ENCODE peak calls at places on chromosome 14, in four cellular contexts. One of them, this sample, is unnamed.

GRCh38 chr14:25239170-25239569 is 189.2 kb upstream of the STXBP6 start:
- DNase-seq in stomach: no peak
- DNase-seq in CD8-positive, alpha-beta memory T cell: no peak
- DNase-seq in heart right ventricle: no peak
- DNase-seq in this sample: no peak

GRCh38 chr14:61140872-61141271 is 140.3 kb downstream of the TMEM30B start:
- DNase-seq in stomach: no peak
- DNase-seq in heart right ventricle: no peak
- DNase-seq in CD8-positive, alpha-beta memory T cell: no peak
- DNase-seq in this sample: no peak

GRCh38 chr14:73784065-73784987 is 67.3 kb upstream of the PTGR2 start:
- DNase-seq in CD8-positive, alpha-beta memory T cell: no peak
- DNase-seq in heart right ventricle: no peak
- DNase-seq in stomach: peak; percentile 73
- DNase-seq in this sample: no peak

GRCh38 chr14:75430526-75430925 is 2.7 kb downstream of the JDP2 start:
- DNase-seq in stomach: peak; percentile 47
- DNase-seq in heart right ventricle: peak; percentile 36
- DNase-seq in CD8-positive, alpha-beta memory T cell: no peak
- DNase-seq in this sample: no peak

GRCh38 chr14:52351561-52352491 is 37.7 kb downstream of the PTGER2 start:
- DNase-seq in stomach: no peak
- DNase-seq in heart right ventricle: no peak
- DNase-seq in CD8-positive, alpha-beta memory T cell: peak; percentile 72
- DNase-seq in this sample: no peak

GRCh38 chr14:28703482-28703881 is 63.1 kb upstream of the FOXG1 start:
- DNase-seq in stomach: no peak
- DNase-seq in CD8-positive, alpha-beta memory T cell: no peak
- DNase-seq in heart right ventricle: no peak
- DNase-seq in this sample: no peak

GRCh38 chr14:55913324-55914035 is 204.7 kb upstream of the PELI2 start:
- DNase-seq in heart right ventricle: no peak
- DNase-seq in stomach: no peak
- DNase-seq in CD8-positive, alpha-beta memory T cell: no peak
- DNase-seq in this sample: no peak

GRCh38 chr14:54564071-54564798 is 2.7 kb upstream of the SAMD4A start:
- DNase-seq in stomach: no peak
- DNase-seq in CD8-positive, alpha-beta memory T cell: peak; percentile 58
- DNase-seq in heart right ventricle: no peak
- DNase-seq in this sample: no peak

GRCh38 chr14:91249841-91250616 is 5.5 kb upstream of the GPR68 start:
- DNase-seq in heart right ventricle: no peak
- DNase-seq in CD8-positive, alpha-beta memory T cell: peak; percentile 50
- DNase-seq in stomach: no peak
- DNase-seq in this sample: no peak

GRCh38 chr14:55382483-55382882 is 29.1 kb downstream of the ATG14 start:
- DNase-seq in stomach: no peak
- DNase-seq in heart right ventricle: no peak
- DNase-seq in CD8-positive, alpha-beta memory T cell: no peak
- DNase-seq in this sample: no peak

GRCh38 chr14:37054144-37054543 is 118.3 kb downstream of the SLC25A21 start:
- DNase-seq in stomach: no peak
- DNase-seq in CD8-positive, alpha-beta memory T cell: no peak
- DNase-seq in heart right ventricle: no peak
- DNase-seq in this sample: no peak

GRCh38 chr14:23430016-23430732 is 5.3 kb downstream of the MYH7 start:
- DNase-seq in stomach: no peak
- DNase-seq in heart right ventricle: peak; percentile 7
- DNase-seq in CD8-positive, alpha-beta memory T cell: no peak
- DNase-seq in this sample: no peak

GRCh38 chr14:89641495-89642162 is 224.6 kb upstream of the FOXN3 start:
- DNase-seq in heart right ventricle: no peak
- DNase-seq in stomach: no peak
- DNase-seq in CD8-positive, alpha-beta memory T cell: peak; percentile 20
- DNase-seq in this sample: no peak

GRCh38 chr14:89648924-89649323 is 231.9 kb upstream of the FOXN3 start:
- DNase-seq in heart right ventricle: no peak
- DNase-seq in stomach: no peak
- DNase-seq in CD8-positive, alpha-beta memory T cell: no peak
- DNase-seq in this sample: no peak

GRCh38 chr14:89648510-89648909 is 231.5 kb upstream of the FOXN3 start:
- DNase-seq in heart right ventricle: no peak
- DNase-seq in stomach: no peak
- DNase-seq in CD8-positive, alpha-beta memory T cell: no peak
- DNase-seq in this sample: no peak

GRCh38 chr14:89646971-89647370 is 229.9 kb upstream of the FOXN3 start:
- DNase-seq in heart right ventricle: no peak
- DNase-seq in stomach: no peak
- DNase-seq in CD8-positive, alpha-beta memory T cell: no peak
- DNase-seq in this sample: no peak

GRCh38 chr14:89644641-89645040 is 227.6 kb upstream of the FOXN3 start:
- DNase-seq in CD8-positive, alpha-beta memory T cell: no peak
- DNase-seq in heart right ventricle: no peak
- DNase-seq in stomach: no peak
- DNase-seq in this sample: no peak
- H3K27ac ChIP-seq in CD8-positive, alpha-beta memory T cell: no peak overlapping the region
- H3K27ac ChIP-seq in heart right ventricle: no peak overlapping the region
- H3K27ac ChIP-seq in stomach: no peak overlapping the region
- H3K27ac ChIP-seq in this sample: no peak overlapping the region

GRCh38 chr14:103134405-103134804 is 11.1 kb downstream of the TNFAIP2 start:
- DNase-seq in heart right ventricle: no peak
- DNase-seq in CD8-positive, alpha-beta memory T cell: no peak
- DNase-seq in stomach: no peak
- DNase-seq in this sample: no peak

GRCh38 chr14:103133213-103134140 is 10.2 kb downstream of the TNFAIP2 start:
- DNase-seq in heart right ventricle: no peak
- DNase-seq in CD8-positive, alpha-beta memory T cell: no peak
- DNase-seq in stomach: no peak
- DNase-seq in this sample: no peak

GRCh38 chr14:103131580-103131979 is 8.3 kb downstream of the TNFAIP2 start:
- DNase-seq in CD8-positive, alpha-beta memory T cell: no peak
- DNase-seq in heart right ventricle: no peak
- DNase-seq in stomach: no peak
- DNase-seq in this sample: no peak

GRCh38 chr14:103130965-103131364 is 7.7 kb downstream of the TNFAIP2 start:
- DNase-seq in CD8-positive, alpha-beta memory T cell: no peak
- DNase-seq in stomach: no peak
- DNase-seq in heart right ventricle: no peak
- DNase-seq in this sample: no peak

DNA sequence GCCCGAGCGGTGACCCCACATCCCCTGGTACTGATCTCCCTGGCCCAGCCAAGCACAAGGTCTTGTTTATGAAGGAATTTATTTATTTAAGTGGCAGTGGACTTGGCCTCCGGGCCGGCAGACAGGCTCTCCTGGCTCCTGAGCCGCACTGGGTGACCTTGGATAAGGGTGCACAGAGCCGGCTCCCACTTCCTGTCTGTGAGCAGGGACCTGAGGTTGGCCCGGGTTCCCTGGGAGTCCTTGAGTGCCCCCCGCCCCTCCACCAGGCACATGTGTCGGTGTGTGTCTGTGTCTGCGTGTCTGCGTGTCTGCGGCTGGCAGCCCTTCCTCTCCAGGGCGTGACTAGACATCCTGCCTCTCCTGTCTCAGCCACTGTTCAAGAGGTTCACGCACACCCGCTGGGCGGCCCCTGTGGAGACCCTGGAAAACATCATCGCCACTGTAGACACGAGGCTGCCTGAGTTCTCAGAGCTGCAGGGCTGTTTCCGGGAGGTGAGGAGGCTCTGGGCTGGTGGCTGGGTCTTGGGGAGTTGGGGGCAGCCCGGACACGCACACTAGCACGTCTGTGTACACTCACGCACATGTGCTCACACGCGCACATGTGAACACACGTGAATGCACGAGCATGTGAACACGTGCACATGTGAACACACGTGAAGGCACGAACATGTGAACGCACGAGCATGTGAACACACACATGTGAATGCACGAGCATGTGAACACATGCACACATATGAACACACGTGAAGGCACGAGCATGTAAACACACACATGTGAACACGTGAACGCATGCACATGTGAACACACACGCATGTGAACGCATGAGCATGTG is 9.3 kb downstream of the TNFAIP2 start:
- DNase-seq in CD8-positive, alpha-beta memory T cell: no peak
- DNase-seq in heart right ventricle: no peak
- DNase-seq in stomach: no peak
- DNase-seq in this sample: no peak
- H3K27ac ChIP-seq in CD8-positive, alpha-beta memory T cell: no peak overlapping the region
- H3K27ac ChIP-seq in heart right ventricle: no peak overlapping the region
- H3K27ac ChIP-seq in stomach: peak overlapping the region; percentile 2
- H3K27ac ChIP-seq in this sample: no peak overlapping the region

GRCh38 chr14:100018482-100018881 is 46.7 kb upstream of the EVL start:
- DNase-seq in heart right ventricle: no peak
- DNase-seq in stomach: no peak
- DNase-seq in CD8-positive, alpha-beta memory T cell: no peak
- DNase-seq in this sample: no peak
- H3K27ac ChIP-seq in heart right ventricle: no peak overlapping the region
- H3K27ac ChIP-seq in stomach: no peak overlapping the region
- H3K27ac ChIP-seq in CD8-positive, alpha-beta memory T cell: no peak overlapping the region
- H3K27ac ChIP-seq in this sample: no peak overlapping the region

DNA sequence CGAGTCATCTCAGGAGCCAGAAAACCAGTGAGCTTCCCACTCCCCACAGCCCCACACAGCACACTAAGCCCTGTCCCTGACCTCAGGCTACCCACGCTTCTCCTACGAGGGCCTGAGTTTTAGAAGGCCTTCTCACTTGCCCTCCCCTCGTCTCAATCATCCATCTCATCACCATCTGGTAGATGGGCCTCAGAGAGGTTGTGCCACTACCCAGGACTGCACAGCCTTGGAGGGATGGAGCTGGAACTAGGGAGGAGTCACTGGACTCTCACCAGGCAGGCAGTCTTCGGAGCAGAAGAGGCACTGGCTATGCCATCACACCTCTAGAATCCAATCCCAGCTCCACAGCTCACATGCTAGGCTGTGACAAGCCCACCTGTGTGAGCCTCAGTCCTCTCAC is 52.3 kb downstream of the ITPK1 start:
- DNase-seq in heart right ventricle: no peak
- DNase-seq in stomach: no peak
- DNase-seq in CD8-positive, alpha-beta memory T cell: no peak
- DNase-seq in this sample: no peak
- H3K27ac ChIP-seq in heart right ventricle: peak overlapping the region; percentile 59
- H3K27ac ChIP-seq in stomach: no peak overlapping the region
- H3K27ac ChIP-seq in CD8-positive, alpha-beta memory T cell: no peak overlapping the region
- H3K27ac ChIP-seq in this sample: no peak overlapping the region

DNA sequence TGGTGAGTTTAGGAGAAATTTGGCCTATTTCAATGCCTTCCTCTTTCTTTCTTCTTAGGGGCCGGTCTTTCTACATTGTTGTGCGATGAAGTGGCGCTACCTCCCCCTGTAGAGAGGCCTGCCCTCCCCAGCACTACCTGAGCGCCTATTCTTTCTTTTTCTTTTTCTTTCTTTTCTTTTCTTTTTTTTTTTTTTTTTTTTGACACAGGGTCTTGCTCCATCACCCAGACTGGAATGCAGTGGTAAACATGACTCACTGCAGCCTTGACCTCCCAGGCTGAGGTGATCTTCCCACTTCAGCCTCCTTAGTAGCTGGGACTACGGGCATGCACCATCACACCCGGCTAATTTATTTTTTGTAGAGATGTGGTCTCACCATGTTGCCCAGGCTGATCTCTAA is 136.1 kb upstream of the MAX start:
- DNase-seq in stomach: no peak
- DNase-seq in heart right ventricle: no peak
- DNase-seq in CD8-positive, alpha-beta memory T cell: no peak
- DNase-seq in this sample: no peak
- H3K27ac ChIP-seq in stomach: peak overlapping the region; percentile 31
- H3K27ac ChIP-seq in heart right ventricle: no peak overlapping the region
- H3K27ac ChIP-seq in CD8-positive, alpha-beta memory T cell: no peak overlapping the region
- H3K27ac ChIP-seq in this sample: no peak overlapping the region

GRCh38 chr14:50045837-50046236 is 70.5 kb downstream of the VCPKMT start:
- DNase-seq in heart right ventricle: no peak
- DNase-seq in CD8-positive, alpha-beta memory T cell: no peak
- DNase-seq in stomach: no peak
- DNase-seq in this sample: no peak
- H3K27ac ChIP-seq in heart right ventricle: peak overlapping the region; percentile 79
- H3K27ac ChIP-seq in CD8-positive, alpha-beta memory T cell: no peak overlapping the region
- H3K27ac ChIP-seq in stomach: no peak overlapping the region
- H3K27ac ChIP-seq in this sample: peak overlapping the region; percentile 78

DNA sequence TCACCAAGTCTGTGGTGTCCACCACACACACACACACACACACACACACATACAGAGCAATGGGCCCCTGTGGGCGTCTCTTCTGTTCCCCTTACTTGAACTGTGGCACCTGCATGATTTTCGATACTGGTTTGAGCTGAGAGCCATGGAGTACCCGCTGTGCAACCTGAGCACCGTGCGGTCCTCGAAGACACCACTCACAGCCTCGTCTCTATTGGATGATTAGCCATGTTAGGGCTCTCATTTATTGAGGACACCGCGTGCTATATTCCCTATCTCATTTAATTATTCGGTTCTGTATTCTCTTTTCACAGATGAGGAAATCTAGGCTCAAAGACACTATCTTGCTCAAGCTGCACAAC is 623 bp upstream of the C14orf132 start:
- DNase-seq in heart right ventricle: no peak
- DNase-seq in stomach: no peak
- DNase-seq in CD8-positive, alpha-beta memory T cell: no peak
- DNase-seq in this sample: no peak
- H3K27ac ChIP-seq in heart right ventricle: peak overlapping the region; percentile 75
- H3K27ac ChIP-seq in stomach: no peak overlapping the region
- H3K27ac ChIP-seq in CD8-positive, alpha-beta memory T cell: no peak overlapping the region
- H3K27ac ChIP-seq in this sample: no peak overlapping the region